ENCODE peak calls at places on chromosomes 1 and 21, in six cellular contexts. B is SK-N-SH, V is DMS153, I is hippocampal formation, Q is NCI-H446 treated with DMSO at 0.1 percent for 48 hours, T is putamen. J is an unnamed sample.

GRCh38 chr1:207711285-207711684 is 40.6 kb upstream of the CD46 start:
- DNase-seq in Q (no peak), B (no peak), I (no peak), V (no peak), T (no peak), J (no peak)

GRCh38 chr1:221521686-221522085 is 220.2 kb downstream of the DUSP10 start:
- DNase-seq in Q (no peak), V (no peak), I (no peak), B (no peak), T (no peak), J (no peak)

GRCh38 chr1:48069662-48070432 is 72.7 kb upstream of the TRABD2B start:
- DNase-seq in Q (no peak), B (no peak), V (no peak), I (no peak), T (no peak), J (no peak)

GRCh38 chr1:200873116-200873670 is 412 bp downstream of the GPR25 start:
- DNase-seq in I (no peak), B (no peak), V (peak), T (no peak), Q (no peak), J (no peak)

GRCh38 chr1:13828454-13829151 is 128.6 kb downstream of the PRDM2 start:
- DNase-seq in T (no peak), I (no peak), B (peak), V (peak), Q (no peak), J (no peak)

GRCh38 chr1:198909973-198910372 is 271.1 kb downstream of the PTPRC start:
- DNase-seq in Q (no peak), I (no peak), V (no peak), B (no peak), T (no peak), J (no peak)

GRCh38 chr1:232973652-232974611 is 23.5 kb downstream of the NTPCR start:
- DNase-seq in T (no peak), Q (no peak), B (no peak), I (no peak), V (no peak), J (no peak)

GRCh38 chr1:5978452-5978851 is 13.8 kb downstream of the NPHP4 start:
- DNase-seq in I (no peak), B (no peak), V (no peak), Q (no peak), T (no peak), J (no peak)

GRCh38 chr1:43565600-43566360 is 35.1 kb downstream of the PTPRF start:
- DNase-seq in B (peak), Q (no peak), I (no peak), V (peak), T (peak), J (no peak)

GRCh38 chr1:86508583-86508969 is 38.3 kb upstream of the CLCA4 start:
- DNase-seq in V (no peak), T (no peak), B (no peak), Q (no peak), I (no peak), J (no peak)

GRCh38 chr1:145846191-145846590 is 761 bp downstream of the NUDT17 start:
- DNase-seq in T (no peak), Q (no peak), V (no peak), I (no peak), B (peak), J (no peak)

GRCh38 chr1:51875836-51876235 is 2.7 kb downstream of the NRDC start:
- DNase-seq in V (no peak), Q (no peak), B (no peak), I (no peak), T (no peak), J (no peak)

GRCh38 chr1:39852214-39852791 is 31.0 kb downstream of the TRIT1 start:
- DNase-seq in T (no peak), V (peak), Q (no peak), B (no peak), I (no peak), J (no peak)

GRCh38 chr1:153548722-153549695 is at the start of gene S100A3:
- DNase-seq in B (no peak), V (no peak), Q (peak), T (no peak), I (no peak), J (peak)

GRCh38 chr1:145901312-145902021 is 8.4 kb downstream of the ITGA10 start:
- DNase-seq in B (no peak), I (no peak), Q (no peak), V (no peak), T (no peak), J (no peak)

GRCh38 chr21:36077758-36078157 is 7.9 kb downstream of the CBR1 start:
- DNase-seq in Q (no peak), T (no peak), I (no peak), V (no peak), B (no peak), J (no peak)

GRCh38 chr1:206685256-206685748 is 597 bp downstream of the MAPKAPK2 start:
- DNase-seq in V (no peak), I (no peak), B (peak), Q (no peak), T (no peak), J (no peak)

GRCh38 chr1:1302006-1302430 is 5.7 kb downstream of the ACAP3 start:
- DNase-seq in V (no peak), Q (no peak), B (peak), I (no peak), T (no peak), J (no peak)

GRCh38 chr1:119276558-119276957 is 92.0 kb upstream of the HAO2 start:
- DNase-seq in B (no peak), Q (no peak), I (no peak), T (no peak), V (peak), J (no peak)

GRCh38 chr1:48109390-48110009 is 112.3 kb upstream of the TRABD2B start:
- DNase-seq in T (peak), B (peak), Q (no peak), I (peak), V (peak), J (no peak)

GRCh38 chr1:112502827-112503226 is 5.9 kb upstream of the WNT2B start:
- DNase-seq in T (no peak), V (no peak), I (no peak), B (peak), Q (no peak), J (no peak)

GRCh38 chr1:94798054-94798453 is 22.1 kb upstream of the SLC44A3 start:
- DNase-seq in V (no peak), T (no peak), Q (no peak), B (no peak), I (no peak), J (no peak)

GRCh38 chr1:239952348-239953307 is 139.1 kb upstream of the FMN2 start:
- DNase-seq in Q (no peak), I (no peak), T (no peak), B (no peak), V (no peak), J (no peak)

GRCh38 chr21:42670884-42671283 is 17.5 kb downstream of the PDE9A start:
- DNase-seq in T (no peak), Q (no peak), B (no peak), I (no peak), V (no peak), J (no peak)